ENCODE peak calls at places on chromosome 2, in eight cellular contexts. P, Z, J, K, V, Q, B and E are unnamed samples.

GRCh38 chr2:46913471-46914381 is 1.9 kb downstream of the MCFD2 start:
- DNase-seq in K (peak; percentile 55), J (peak; percentile 72), Z (no peak), V (peak; percentile 73), B (no peak), Q (no peak), P (peak; percentile 23), E (no peak)

GRCh38 chr2:229610359-229610758 is 104.0 kb downstream of the DNER start:
- DNase-seq in B (no peak), Q (no peak), V (no peak), J (no peak), Z (no peak), K (no peak), P (no peak), E (no peak)

GRCh38 chr2:10235909-10236550 is 66.7 kb upstream of the HPCAL1 start:
- DNase-seq in J (no peak), K (no peak), Q (no peak), B (no peak), V (no peak), P (no peak), Z (no peak), E (no peak)

GRCh38 chr2:10675126-10675525 is 14.6 kb downstream of the NOL10 start:
- DNase-seq in J (no peak), P (no peak), Z (no peak), B (no peak), Q (no peak), V (no peak), K (no peak), E (no peak)

GRCh38 chr2:550860-551259 is 126.3 kb downstream of the TMEM18 start:
- DNase-seq in K (no peak), Q (no peak), V (no peak), P (no peak), Z (no peak), J (no peak), B (no peak), E (no peak)

GRCh38 chr2:239664216-239664785 is 263.5 kb upstream of the HDAC4 start:
- DNase-seq in B (no peak), Z (no peak), P (no peak), K (no peak), J (no peak), V (no peak), Q (no peak), E (no peak)

GRCh38 chr2:23546913-23547312 is 161.9 kb downstream of the KLHL29 start:
- DNase-seq in B (no peak), J (no peak), P (no peak), Q (no peak), V (no peak), Z (no peak), K (peak; percentile 22), E (no peak)

GRCh38 chr2:29528891-29529520 is 392.4 kb downstream of the ALK start:
- DNase-seq in P (no peak), Q (peak; percentile 51), V (no peak), Z (no peak), K (no peak), J (peak; percentile 15), B (no peak), E (no peak)

GRCh38 chr2:42904576-42904876 is 112.1 kb upstream of the HAAO start:
- DNase-seq in J (no peak), K (no peak), P (no peak), B (no peak), V (no peak), Z (no peak), Q (no peak), E (no peak)

GRCh38 chr2:2048461-2048860 is 282.6 kb downstream of the MYT1L start:
- DNase-seq in J (no peak), V (no peak), B (no peak), K (no peak), Q (no peak), Z (no peak), P (no peak), E (no peak)

GRCh38 chr2:97726311-97727064 is 13.1 kb downstream of the ZAP70 start:
- DNase-seq in K (no peak), J (no peak), Q (no peak), Z (no peak), B (no peak), P (no peak), V (no peak), E (no peak)

GRCh38 chr2:28274911-28275685 is 117.6 kb upstream of the FOSL2 start:
- DNase-seq in Z (no peak), Q (no peak), B (no peak), V (peak; percentile 89), K (no peak), P (no peak), J (no peak), E (no peak)

GRCh38 chr2:168999668-169000213 is 31.4 kb downstream of the ABCB11 start:
- DNase-seq in Q (no peak), P (no peak), V (no peak), B (no peak), Z (no peak), K (no peak), J (no peak), E (no peak)

GRCh38 chr2:58680938-58681337 is 439.8 kb upstream of the FANCL start:
- DNase-seq in Q (no peak), J (no peak), V (no peak), P (no peak), K (no peak), Z (no peak), B (no peak), E (no peak)

GRCh38 chr2:110788936-110789335 is 56.6 kb downstream of the ACOXL start:
- DNase-seq in B (no peak), K (no peak), Z (no peak), V (no peak), J (no peak), P (no peak), Q (no peak), E (peak; percentile 22)

GRCh38 chr2:20675701-20676352 is 8.9 kb downstream of the GDF7 start:
- DNase-seq in Z (no peak), K (no peak), V (no peak), B (no peak), Q (no peak), J (peak; percentile 57), P (no peak), E (no peak)

GRCh38 chr2:123051136-123051535 is 974.0 kb upstream of the CNTNAP5 start:
- DNase-seq in J (no peak), Z (no peak), Q (no peak), K (no peak), V (no peak), P (peak; percentile 70), B (no peak), E (no peak)

GRCh38 chr2:28399289-28399688 is 6.6 kb downstream of the FOSL2 start:
- DNase-seq in Z (no peak), P (no peak), V (no peak), B (no peak), K (peak; percentile 6), J (no peak), Q (no peak), E (no peak)

GRCh38 chr2:215695876-215696275 is 260.0 kb upstream of the FN1 start:
- DNase-seq in Z (no peak), K (no peak), B (no peak), P (no peak), J (no peak), Q (no peak), V (no peak), E (no peak)

GRCh38 chr2:190781604-190782198 is 98.9 kb upstream of the GLS start:
- DNase-seq in P (no peak), K (no peak), V (peak; percentile 51), J (peak; percentile 55), B (no peak), Q (peak; percentile 26), Z (peak; percentile 54), E (peak; percentile 10)

GRCh38 chr2:195450537-195451113 is 206.4 kb upstream of the SLC39A10 start:
- DNase-seq in J (no peak), Z (no peak), P (no peak), V (no peak), Q (no peak), B (no peak), K (no peak), E (no peak)

GRCh38 chr2:199186226-199186864 is 271.4 kb downstream of the SATB2 start:
- DNase-seq in V (peak; percentile 8), P (no peak), Q (no peak), K (no peak), J (no peak), B (no peak), Z (no peak), E (no peak)

GRCh38 chr2:69917854-69918253 is 2.9 kb downstream of the MXD1 start:
- DNase-seq in K (peak; percentile 45), Z (no peak), Q (no peak), P (no peak), V (no peak), J (no peak), B (no peak), E (no peak)

GRCh38 chr2:218899147-218899546 is 18.5 kb downstream of the WNT10A start:
- DNase-seq in J (no peak), K (no peak), Z (no peak), Q (no peak), P (no peak), V (no peak), B (no peak), E (no peak)

GRCh38 chr2:129918604-129919003 is 60.9 kb upstream of the RAB6C start:
- DNase-seq in K (no peak), P (no peak), B (no peak), J (no peak), Q (no peak), V (no peak), Z (no peak), E (no peak)

GRCh38 chr2:173855686-173856085 is 109.5 kb downstream of the SP3 start:
- DNase-seq in J (no peak), P (no peak), Q (no peak), K (no peak), Z (no peak), V (no peak), B (no peak), E (no peak)

GRCh38 chr2:20071397-20072383 is 20.3 kb upstream of the LAPTM4A start:
- DNase-seq in Q (no peak), V (peak; percentile 90), P (no peak), B (no peak), Z (no peak), K (peak; percentile 89), J (peak; percentile 50), E (no peak)

GRCh38 chr2:28276076-28276618 is 116.5 kb upstream of the FOSL2 start:
- DNase-seq in P (no peak), K (no peak), J (no peak), Z (peak; percentile 23), B (no peak), Q (no peak), V (peak; percentile 86), E (no peak)

GRCh38 chr2:1032030-1032429 is 81.4 kb downstream of the SNTG2 start:
- DNase-seq in B (no peak), V (no peak), K (no peak), P (no peak), Q (no peak), Z (no peak), J (no peak), E (no peak)

GRCh38 chr2:133418021-133418420 is 150.2 kb downstream of the NCKAP5 start:
- DNase-seq in J (no peak), B (no peak), P (no peak), K (no peak), Q (no peak), V (no peak), Z (no peak), E (no peak)

GRCh38 chr2:144467479-144468210 is 52.3 kb downstream of the ZEB2 start:
- DNase-seq in Q (no peak), K (no peak), P (no peak), B (no peak), J (no peak), V (no peak), Z (no peak), E (no peak)

GRCh38 chr2:132815522-132815921 is 145.5 kb upstream of the LYPD1 start:
- DNase-seq in V (no peak), Q (no peak), P (no peak), Z (no peak), J (no peak), K (no peak), B (no peak), E (no peak)

GRCh38 chr2:127624321-127625145 is 21.4 kb upstream of the GPR17 start:
- DNase-seq in K (peak; percentile 32), B (no peak), P (no peak), Z (no peak), J (no peak), Q (no peak), V (no peak), E (no peak)

GRCh38 chr2:109439897-109440506 is 173.8 kb downstream of the SEPTIN10 start:
- DNase-seq in Q (no peak), B (no peak), J (no peak), Z (no peak), V (no peak), K (no peak), P (no peak), E (no peak)